ENCODE peak calls at places on chromosomes 5 and 9, in ten cellular contexts. M, V, L, D, X, G, I, Q, N and U are unnamed samples.
A peak's percentile ranks its signal among the peaks of the same experiment; 100 is the strongest.

GRCh38 chr9:113289091-113289490 is 13.6 kb downstream of the PRPF4 start:
- DNase-seq in M (no peak), V (no peak), L (no peak), D (no peak), X (no peak), G (no peak), I (no peak), Q (no peak), N (no peak), U (no peak)

GRCh38 chr9:92720209-92720765 is 44.3 kb downstream of the BICD2 start:
- DNase-seq in M (no peak), V (no peak), L (no peak), D (no peak), X (no peak), G (no peak), I (no peak), Q (no peak), N (no peak), U (no peak)

GRCh38 chr5:125059255-125060050 is 313.0 kb upstream of the ZNF608 start:
- DNase-seq in M (no peak), V (no peak), L (no peak), D (peak; percentile 35), X (no peak), G (no peak), I (no peak), Q (no peak), N (no peak), U (peak; percentile 54)

GRCh38 chr5:166582416-166582815 is 1709.0 kb upstream of the WWC1 start:
- DNase-seq in M (no peak), V (no peak), L (no peak), D (no peak), X (no peak), G (no peak), I (no peak), Q (no peak), N (no peak), U (no peak)

GRCh38 chr5:109830955-109831502 is 141.3 kb downstream of the MAN2A1 start:
- DNase-seq in M (no peak), V (no peak), L (no peak), D (no peak), X (no peak), G (no peak), I (peak; percentile 50), Q (no peak), N (no peak), U (peak; percentile 76)

GRCh38 chr5:103369125-103370120 is 110.9 kb downstream of the MACIR start:
- DNase-seq in M (no peak), V (no peak), L (no peak), D (no peak), X (no peak), G (no peak), I (no peak), Q (no peak), N (no peak), U (no peak)

GRCh38 chr9:28264368-28264767 is 691.1 kb upstream of the C9orf72 start:
- DNase-seq in M (no peak), V (no peak), L (no peak), D (no peak), X (no peak), G (peak; percentile 50), I (no peak), Q (no peak), N (no peak), U (peak; percentile 6)

GRCh38 chr9:127801955-127802575 is 617 bp upstream of the FPGS start:
- DNase-seq in M (peak; percentile 46), V (no peak), L (no peak), D (no peak), X (no peak), G (peak; percentile 57), I (no peak), Q (no peak), N (no peak), U (no peak)

GRCh38 chr5:7261049-7261448 is 134.9 kb upstream of the ADCY2 start:
- DNase-seq in M (peak; percentile 56), V (no peak), L (no peak), D (peak; percentile 5), X (no peak), G (peak; percentile 9), I (peak; percentile 44), Q (no peak), N (no peak), U (no peak)